ENCODE peak calls at places on chromosomes 11 and 22, in ten cellular contexts. E, S, F, Y, Q, W, N, C, U and P are unnamed samples.

GRCh38 chr22:24466831-24467249 is 28.3 kb upstream of the UPB1 start:
- DNase-seq in Y (peak), Q (peak), F (no peak), N (no peak), W (no peak), C (peak), S (no peak), U (peak), E (no peak), P (peak)

GRCh38 chr11:47641585-47642098 is 717 bp downstream of the MTCH2 start:
- DNase-seq in U (no peak), E (no peak), Y (no peak), F (no peak), W (peak), Q (no peak), N (peak), S (no peak), C (no peak), P (no peak)

GRCh38 chr11:2991477-2992233 is 474 bp downstream of the NAP1L4 start:
- DNase-seq in C (peak), W (no peak), U (peak), Y (peak), S (no peak), Q (peak), F (no peak), N (peak), E (peak), P (no peak)

GRCh38 chr22:29636751-29637150 is 33.3 kb downstream of the NF2 start:
- DNase-seq in N (no peak), Y (no peak), Q (no peak), E (no peak), U (peak), S (no peak), F (no peak), C (no peak), W (no peak), P (no peak)

GRCh38 chr11:12223771-12224536 is 113.6 kb downstream of the MICAL2 start:
- DNase-seq in F (no peak), E (no peak), N (no peak), Y (no peak), C (no peak), U (no peak), Q (no peak), W (no peak), S (peak), P (no peak)

GRCh38 chr11:16381177-16381576 is 24.8 kb upstream of the SOX6 start:
- DNase-seq in Q (no peak), S (no peak), N (no peak), W (no peak), F (no peak), U (no peak), C (no peak), E (no peak), Y (no peak), P (no peak)

GRCh38 chr11:65311197-65311631 is 3.5 kb upstream of the CDC42EP2 start:
- DNase-seq in C (no peak), N (no peak), Q (no peak), F (no peak), U (no peak), Y (no peak), E (no peak), S (no peak), W (no peak), P (no peak)

GRCh38 chr11:75547617-75548054 is 14.4 kb upstream of the SERPINH1 start:
- DNase-seq in E (no peak), F (no peak), C (peak), Q (peak), Y (peak), W (peak), S (peak), N (peak), U (peak), P (peak)

GRCh38 chr11:32792111-32792947 is 2.1 kb downstream of the CCDC73 start:
- DNase-seq in F (no peak), E (no peak), N (no peak), Q (no peak), Y (no peak), C (no peak), S (no peak), W (no peak), U (no peak), P (no peak)

GRCh38 chr11:126406368-126406767 is 50.9 kb downstream of the ST3GAL4 start:
- DNase-seq in U (no peak), N (no peak), Q (no peak), E (no peak), C (no peak), Y (no peak), W (no peak), S (no peak), F (no peak), P (no peak)

GRCh38 chr11:44949160-44950035 is 1.3 kb downstream of the TP53I11 start:
- DNase-seq in C (peak), F (no peak), Q (peak), S (peak), N (no peak), Y (peak), W (peak), E (no peak), U (peak), P (peak)

GRCh38 chr11:125262825-125263218 is 98.3 kb downstream of the PKNOX2 start:
- DNase-seq in Y (peak), E (no peak), U (no peak), F (no peak), W (peak), Q (peak), C (no peak), N (peak), S (no peak), P (no peak)

GRCh38 chr11:35088676-35089075 is 50.3 kb upstream of the CD44 start:
- DNase-seq in Y (no peak), W (no peak), E (peak), F (no peak), N (no peak), C (no peak), S (no peak), U (peak), Q (peak), P (no peak)

GRCh38 chr11:40514124-40514523 is 945.3 kb downstream of the LRRC4C start:
- DNase-seq in E (no peak), N (no peak), F (no peak), C (peak), W (peak), Y (no peak), U (peak), S (no peak), Q (peak), P (no peak)